ENCODE peak calls at places on chromosomes 7 and 10, in six cellular contexts. Z, G, F, P, Y and H are unnamed samples.

GRCh38 chr7:33495207-33495606 is 365.8 kb downstream of the BBS9 start:
- DNase-seq in F (no peak), Z (no peak), P (no peak), G (no peak), Y (no peak), H (no peak)

GRCh38 chr10:114779803-114780609 is 41.6 kb upstream of the FHIP2A start:
- DNase-seq in G (no peak), Y (peak; percentile 75), Z (no peak), P (no peak), F (no peak), H (peak; percentile 39)

GRCh38 chr10:91140995-91141549 is 79.4 kb upstream of the PCGF5 start:
- DNase-seq in P (no peak), F (no peak), Z (no peak), G (no peak), Y (no peak), H (no peak)

GRCh38 chr7:47435889-47436312 is 146.0 kb downstream of the TNS3 start:
- DNase-seq in G (no peak), Y (peak; percentile 72), F (no peak), P (no peak), Z (no peak), H (peak; percentile 76)

GRCh38 chr10:44058259-44058658 is 326.6 kb downstream of the CXCL12 start:
- DNase-seq in F (no peak), Z (no peak), G (no peak), Y (no peak), P (no peak), H (no peak)

GRCh38 chr10:31034041-31034918 is 2.6 kb upstream of the ZNF438 start:
- DNase-seq in G (no peak), Z (no peak), F (no peak), P (no peak), Y (peak; percentile 7), H (no peak)

GRCh38 chr10:18334116-18334867 is 194.1 kb downstream of the CACNB2 start:
- DNase-seq in F (no peak), P (no peak), Z (no peak), Y (no peak), G (no peak), H (no peak)

GRCh38 chr10:33134011-33134751 is 176.2 kb upstream of the ITGB1 start:
- DNase-seq in Z (no peak), P (no peak), F (peak; percentile 66), Y (peak; percentile 99), G (no peak), H (peak; percentile 78)

GRCh38 chr7:131106681-131107342 is 220.9 kb upstream of the MKLN1 start:
- DNase-seq in Y (peak; percentile 45), F (peak; percentile 30), Z (no peak), P (no peak), G (no peak), H (peak; percentile 73)

GRCh38 chr7:101088858-101089529 is 3.7 kb downstream of the TRIM56 start:
- DNase-seq in Y (no peak), F (no peak), P (no peak), Z (no peak), G (no peak), H (no peak)

GRCh38 chr10:79339266-79339665 is 8.0 kb upstream of the PPIF start:
- DNase-seq in G (no peak), Z (no peak), F (no peak), P (no peak), Y (no peak), H (no peak)